ENCODE peak calls at places on chromosomes 16 and 17, in ten cellular contexts. P, W, M, G, I, C, V, D, Q and N are unnamed samples.

GRCh38 chr17:29838961-29839360 is 91.1 kb downstream of the SSH2 start:
- DNase-seq in P (no peak), W (no peak), M (peak), G (no peak), I (peak), C (peak), V (no peak), D (no peak), Q (peak), N (peak)

GRCh38 chr17:61396586-61397085 is 3.0 kb upstream of the TBX2 start:
- DNase-seq in P (no peak), W (no peak), M (no peak), G (no peak), I (peak), C (no peak), V (no peak), D (no peak), Q (no peak), N (no peak)

GRCh38 chr17:57949649-57950048 is 5.6 kb downstream of the CUEDC1 start:
- DNase-seq in P (no peak), W (no peak), M (no peak), G (peak), I (no peak), C (no peak), V (no peak), D (peak), Q (no peak), N (peak)

GRCh38 chr17:82598256-82599011 is 49.8 kb downstream of the WDR45B start:
- DNase-seq in P (no peak), W (no peak), M (no peak), G (no peak), I (no peak), C (no peak), V (peak), D (peak), Q (no peak), N (no peak)

GRCh38 chr16:23570992-23571632 is 13.6 kb downstream of the UBFD1 start:
- DNase-seq in P (no peak), W (no peak), M (no peak), G (no peak), I (no peak), C (no peak), V (no peak), D (no peak), Q (no peak), N (no peak)

GRCh38 chr17:67003231-67003630 is 38.7 kb downstream of the CACNG4 start:
- DNase-seq in P (no peak), W (no peak), M (no peak), G (no peak), I (no peak), C (no peak), V (no peak), D (no peak), Q (no peak), N (no peak)

GRCh38 chr17:858941-859452 is 76.8 kb downstream of the MRM3 start:
- DNase-seq in P (no peak), W (no peak), M (no peak), G (no peak), I (no peak), C (no peak), V (no peak), D (no peak), Q (no peak), N (no peak)

GRCh38 chr16:55406651-55407050 is 72.3 kb upstream of the MMP2 start:
- DNase-seq in P (no peak), W (no peak), M (no peak), G (no peak), I (no peak), C (no peak), V (no peak), D (no peak), Q (no peak), N (no peak)

GRCh38 chr16:87575027-87575804 is 27.1 kb upstream of the JPH3 start:
- DNase-seq in P (no peak), W (no peak), M (no peak), G (no peak), I (no peak), C (no peak), V (no peak), D (no peak), Q (no peak), N (no peak)

GRCh38 chr16:81473561-81473960 is 29.0 kb downstream of the CMIP start:
- DNase-seq in P (no peak), W (no peak), M (no peak), G (no peak), I (no peak), C (no peak), V (no peak), D (no peak), Q (no peak), N (peak)

GRCh38 chr16:12215302-12216105 is 239.0 kb downstream of the SNX29 start:
- DNase-seq in P (peak), W (no peak), M (no peak), G (no peak), I (peak), C (no peak), V (no peak), D (no peak), Q (peak), N (no peak)

GRCh38 chr16:67249762-67250327 is 1.1 kb downstream of the SLC9A5 start:
- DNase-seq in P (no peak), W (no peak), M (no peak), G (no peak), I (no peak), C (no peak), V (no peak), D (no peak), Q (no peak), N (no peak)

GRCh38 chr16:56203052-56203451 is 11.8 kb downstream of the GNAO1 start:
- DNase-seq in P (no peak), W (peak), M (no peak), G (no peak), I (no peak), C (peak), V (no peak), D (peak), Q (peak), N (no peak)

GRCh38 chr16:68264128-68265077 is at the start of gene SLC7A6:
- DNase-seq in P (no peak), W (peak), M (peak), G (peak), I (peak), C (peak), V (peak), D (peak), Q (peak), N (peak)

GRCh38 chr17:73293031-73293430 is 18.8 kb downstream of the CDC42EP4 start:
- DNase-seq in P (no peak), W (no peak), M (no peak), G (no peak), I (no peak), C (no peak), V (peak), D (no peak), Q (no peak), N (no peak)

GRCh38 chr17:42773290-42774035 is at the start of gene VPS25:
- DNase-seq in P (no peak), W (peak), M (peak), G (peak), I (peak), C (peak), V (peak), D (peak), Q (peak), N (peak)

GRCh38 chr17:74466785-74467158 is 338 bp downstream of the CD300A start:
- DNase-seq in P (no peak), W (no peak), M (no peak), G (no peak), I (no peak), C (no peak), V (no peak), D (no peak), Q (no peak), N (no peak)

GRCh38 chr17:77282524-77283515 is 142.1 kb downstream of the SEC14L1 start:
- DNase-seq in P (no peak), W (no peak), M (no peak), G (no peak), I (no peak), C (peak), V (peak), D (peak), Q (no peak), N (no peak)

GRCh38 chr16:80691111-80691761 is 113.2 kb downstream of the CDYL2 start:
- DNase-seq in P (no peak), W (no peak), M (no peak), G (no peak), I (no peak), C (no peak), V (no peak), D (no peak), Q (no peak), N (no peak)

GRCh38 chr17:28716740-28717577 is 709 bp downstream of the RAB34 start:
- DNase-seq in P (no peak), W (no peak), M (peak), G (peak), I (peak), C (peak), V (no peak), D (no peak), Q (peak), N (no peak)

GRCh38 chr16:85750021-85750826 is 672 bp downstream of the C16orf74 start:
- DNase-seq in P (no peak), W (no peak), M (peak), G (no peak), I (peak), C (peak), V (no peak), D (peak), Q (peak), N (peak)

GRCh38 chr17:38727661-38728220 is 2.4 kb upstream of the CISD3 start:
- DNase-seq in P (no peak), W (no peak), M (no peak), G (no peak), I (no peak), C (no peak), V (no peak), D (no peak), Q (no peak), N (no peak)

GRCh38 chr16:69443809-69444611 is 19.6 kb downstream of the CYB5B start:
- DNase-seq in P (no peak), W (no peak), M (no peak), G (peak), I (no peak), C (no peak), V (no peak), D (peak), Q (no peak), N (no peak)

GRCh38 chr16:85055503-85056210 is 28.1 kb downstream of the KIAA0513 start:
- DNase-seq in P (no peak), W (peak), M (no peak), G (no peak), I (peak), C (peak), V (no peak), D (peak), Q (no peak), N (no peak)

GRCh38 chr16:88681084-88681680 is 5.1 kb downstream of the SNAI3 start:
- DNase-seq in P (peak), W (peak), M (no peak), G (no peak), I (no peak), C (no peak), V (peak), D (peak), Q (no peak), N (no peak)

GRCh38 chr17:68353121-68353521 is 61.8 kb downstream of the ARSG start:
- DNase-seq in P (no peak), W (no peak), M (no peak), G (no peak), I (no peak), C (no peak), V (no peak), D (no peak), Q (no peak), N (no peak)

GRCh38 chr16:3431779-3432219 is 11.5 kb downstream of the ZNF597 start:
- DNase-seq in P (no peak), W (peak), M (no peak), G (peak), I (no peak), C (no peak), V (peak), D (no peak), Q (peak), N (peak)

GRCh38 chr17:57634713-57635465 is 110.2 kb downstream of the CCDC182 start:
- DNase-seq in P (no peak), W (no peak), M (no peak), G (no peak), I (no peak), C (no peak), V (no peak), D (peak), Q (no peak), N (no peak)

GRCh38 chr16:86214326-86215232 is 295.7 kb upstream of the FOXF1 start:
- DNase-seq in P (no peak), W (no peak), M (no peak), G (peak), I (no peak), C (no peak), V (no peak), D (no peak), Q (no peak), N (peak)

GRCh38 chr17:80584171-80584905 is 39.7 kb downstream of the RPTOR start:
- DNase-seq in P (no peak), W (no peak), M (no peak), G (peak), I (no peak), C (no peak), V (no peak), D (no peak), Q (no peak), N (no peak)

DNA sequence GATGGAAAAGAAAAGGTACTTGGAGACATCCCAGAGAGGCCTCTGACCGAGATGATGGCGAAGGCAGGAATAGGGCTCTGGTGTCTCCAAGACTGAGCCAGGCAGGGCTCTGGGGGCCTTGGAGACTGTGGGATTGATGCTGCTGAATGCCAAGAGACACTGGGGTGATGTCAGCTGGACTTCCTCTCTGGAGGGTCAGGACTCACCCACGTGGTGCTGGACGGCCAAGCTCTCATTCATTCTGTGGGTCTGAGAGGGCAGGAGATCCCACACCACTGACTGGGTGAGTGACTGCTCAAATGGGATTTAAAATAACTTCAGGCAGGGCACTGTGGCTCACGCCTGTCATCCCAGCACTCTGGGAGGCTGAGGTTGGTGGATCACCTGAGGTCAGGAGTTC is 64.8 kb downstream of the NT5M start:
- DNase-seq in P (no peak), W (no peak), M (no peak), G (no peak), I (no peak), C (no peak), V (peak), D (no peak), Q (no peak), N (no peak)
- TF ChIP-seq CTCF in P (no peak), W (no peak), M (no peak), G (no peak), I (no peak), C (no peak), V (no peak), D (no peak), Q (no peak), N (no peak)

GRCh38 chr17:13306310-13306962 is 288.6 kb upstream of the ELAC2 start:
- DNase-seq in P (peak), W (no peak), M (peak), G (no peak), I (peak), C (peak), V (no peak), D (peak), Q (peak), N (peak)
- TF ChIP-seq CTCF in P (no peak), W (no peak), M (peak), G (no peak), I (peak), C (peak), V (peak), D (no peak), Q (peak), N (peak)

GRCh38 chr17:9313346-9313745 is 262.3 kb downstream of the STX8 start:
- DNase-seq in P (no peak), W (no peak), M (no peak), G (no peak), I (no peak), C (no peak), V (no peak), D (no peak), Q (no peak), N (no peak)
- TF ChIP-seq CTCF in P (no peak), W (no peak), M (no peak), G (no peak), I (no peak), C (no peak), V (no peak), D (no peak), Q (no peak), N (no peak)

GRCh38 chr17:8110456-8110804 is 7.9 kb downstream of the ALOXE3 start:
- DNase-seq in P (no peak), W (no peak), M (no peak), G (no peak), I (no peak), C (no peak), V (no peak), D (no peak), Q (no peak), N (no peak)
- TF ChIP-seq CTCF in P (no peak), W (no peak), M (peak), G (no peak), I (no peak), C (no peak), V (no peak), D (no peak), Q (no peak), N (peak)

GRCh38 chr17:48578616-48579560 is 738 bp upstream of the HOXB4 start:
- DNase-seq in P (no peak), W (no peak), M (no peak), G (no peak), I (no peak), C (no peak), V (no peak), D (no peak), Q (no peak), N (no peak)
- TF ChIP-seq CTCF in P (no peak), W (peak), M (no peak), G (no peak), I (no peak), C (no peak), V (no peak), D (no peak), Q (no peak), N (no peak)

GRCh38 chr16:1773703-1774455 is 945 bp upstream of the MRPS34 start:
- DNase-seq in P (no peak), W (no peak), M (no peak), G (no peak), I (no peak), C (no peak), V (peak), D (no peak), Q (no peak), N (no peak)
- TF ChIP-seq CTCF in P (no peak), W (no peak), M (no peak), G (no peak), I (no peak), C (no peak), V (no peak), D (no peak), Q (peak), N (no peak)

DNA sequence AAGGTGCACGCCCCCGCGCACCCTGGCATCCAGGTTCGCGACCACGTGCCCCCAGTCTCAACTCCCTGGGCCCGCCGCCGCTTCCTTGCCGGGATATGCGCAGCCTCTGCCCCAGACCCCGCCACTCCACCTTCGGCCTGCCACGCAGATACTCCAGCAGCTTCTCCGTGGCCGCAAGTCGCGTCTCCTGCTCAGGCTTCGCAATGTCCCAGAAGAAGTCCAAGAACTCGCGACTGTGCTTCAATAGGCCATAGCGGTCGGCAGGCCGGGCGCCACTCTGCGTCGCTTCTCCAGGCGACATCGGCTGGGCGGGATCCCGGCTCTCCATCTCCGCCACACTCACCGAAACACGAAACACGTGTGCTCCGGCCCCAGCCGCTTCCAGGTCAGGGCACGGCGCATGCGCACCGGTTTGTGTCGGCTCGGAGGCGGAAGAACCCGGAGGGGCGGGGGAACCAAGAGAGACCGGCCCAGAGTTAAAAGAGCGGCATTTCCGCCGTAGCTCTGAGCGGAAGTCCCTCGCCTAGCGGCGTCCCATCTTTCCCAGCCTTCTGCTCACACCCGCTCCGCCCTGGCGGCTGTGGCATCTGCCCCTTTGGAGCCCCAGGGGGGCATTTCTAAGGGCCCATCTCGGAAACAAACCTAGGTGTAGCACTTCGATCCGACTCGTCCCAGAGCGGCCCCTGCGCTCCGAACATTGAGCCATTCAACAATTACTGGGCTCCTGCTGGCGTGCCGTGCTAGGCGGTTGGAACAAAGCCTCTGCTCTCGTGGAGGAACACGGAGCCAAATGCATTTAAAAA is at the start of gene MYBBP1A:
- DNase-seq in P (peak), W (peak), M (peak), G (peak), I (peak), C (peak), V (peak), D (peak), Q (peak), N (peak)
- TF ChIP-seq CTCF in P (no peak), W (peak), M (peak), G (no peak), I (peak), C (peak), V (peak), D (no peak), Q (peak), N (no peak)

DNA sequence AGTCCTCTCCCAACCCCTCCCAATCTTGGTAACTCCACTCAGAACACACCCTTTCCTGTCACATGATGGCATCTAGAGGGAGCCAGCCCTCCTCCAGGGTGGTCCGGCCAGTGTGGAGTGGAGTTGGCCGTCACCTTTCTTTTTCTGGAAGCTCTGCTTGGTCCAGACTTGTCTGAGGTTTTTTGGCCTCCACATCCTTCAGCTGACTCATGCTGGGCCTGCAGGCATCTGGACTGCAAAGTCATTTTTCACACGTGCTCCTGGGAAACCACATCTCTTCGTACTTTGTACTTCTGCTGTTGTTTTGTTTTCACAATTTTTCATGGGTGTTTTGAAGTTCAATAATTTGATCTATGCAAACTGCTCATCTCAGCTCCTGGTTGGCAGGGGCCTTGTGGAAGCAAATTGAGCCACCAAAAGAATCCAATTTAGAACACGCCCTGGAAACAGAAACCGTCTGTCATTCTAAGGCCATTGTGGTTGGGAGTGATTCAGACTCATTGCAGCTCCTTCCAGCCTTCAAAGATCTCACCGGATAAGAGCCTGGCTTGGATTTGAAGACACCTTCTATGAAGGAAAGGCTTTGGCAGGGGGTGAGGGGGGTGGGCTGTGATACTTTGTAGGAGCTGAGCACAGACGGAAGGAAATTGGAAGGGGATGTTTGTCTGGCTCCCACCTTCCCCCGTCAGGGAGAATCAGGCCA is 42.4 kb upstream of the NF1 start:
- DNase-seq in P (no peak), W (no peak), M (no peak), G (peak), I (no peak), C (no peak), V (no peak), D (peak), Q (no peak), N (peak)
- TF ChIP-seq CTCF in P (no peak), W (no peak), M (no peak), G (no peak), I (no peak), C (no peak), V (no peak), D (no peak), Q (no peak), N (no peak)